ENCODE peak calls at places on chromosome 19, in ten cellular contexts. D is breast epithelium, K is SK-N-SH, Q is heart right ventricle, U is astrocyte, T is coronary artery, X is tibial artery, C is right atrium auricular region, J is A549, B is psoas muscle. L is an unnamed sample.

GRCh38 chr19:532578-533484 is 1.3 kb downstream of the CDC34 start:
- DNase-seq in X (peak), C (peak), D (peak), K (peak), B (peak), J (peak), T (no peak), Q (peak), U (peak), L (no peak)

GRCh38 chr19:30739394-30739793 is 367.2 kb downstream of the ZNF536 start:
- DNase-seq in J (no peak), Q (no peak), B (no peak), T (no peak), K (peak), U (no peak), C (no peak), X (no peak), D (no peak), L (no peak)

GRCh38 chr19:14979498-14980255 is at the start of gene SLC1A6:
- DNase-seq in X (no peak), U (no peak), B (no peak), Q (no peak), T (no peak), K (peak), D (no peak), C (no peak), J (no peak), L (no peak)

GRCh38 chr19:13906525-13906904 is 514 bp downstream of the CC2D1A start:
- DNase-seq in K (peak), B (no peak), U (no peak), T (no peak), D (no peak), Q (no peak), C (no peak), X (no peak), J (no peak), L (no peak)

GRCh38 chr19:7918615-7919421 is 1.3 kb upstream of the SNAPC2 start:
- DNase-seq in C (no peak), T (no peak), D (no peak), U (no peak), J (no peak), Q (no peak), B (no peak), K (no peak), X (no peak), L (no peak)

GRCh38 chr19:23328211-23328610 is 67.1 kb downstream of the ZNF91 start:
- DNase-seq in C (no peak), Q (no peak), U (no peak), J (no peak), T (no peak), K (no peak), X (no peak), D (no peak), B (no peak), L (no peak)

GRCh38 chr19:1250374-1251232 is 2.2 kb downstream of the MIDN start:
- DNase-seq in D (no peak), B (no peak), C (no peak), K (peak), Q (no peak), X (no peak), T (no peak), U (no peak), J (no peak), L (no peak)

GRCh38 chr19:5948697-5949564 is 29.0 kb downstream of the RANBP3 start:
- DNase-seq in Q (no peak), B (no peak), D (no peak), K (no peak), C (no peak), U (no peak), X (no peak), J (no peak), T (no peak), L (no peak)

GRCh38 chr19:18646535-18647370 is 9.9 kb downstream of the KLHL26 start:
- DNase-seq in T (peak), X (peak), U (no peak), B (no peak), Q (no peak), D (no peak), K (no peak), J (no peak), C (no peak), L (no peak)

GRCh38 chr19:46916971-46917370 is 56.2 kb downstream of the ARHGAP35 start:
- DNase-seq in B (no peak), T (no peak), C (no peak), Q (no peak), J (no peak), X (no peak), K (no peak), U (no peak), D (no peak), L (no peak)

GRCh38 chr19:39428309-39429112 is 7.2 kb downstream of the RPS16 start:
- DNase-seq in Q (peak), D (no peak), B (peak), C (no peak), T (peak), U (peak), X (peak), J (peak), K (no peak), L (peak)

GRCh38 chr19:2308114-2308556 is at the start of gene LINGO3:
- DNase-seq in K (peak), B (no peak), T (no peak), J (no peak), U (no peak), X (no peak), D (no peak), Q (no peak), C (no peak), L (no peak)

GRCh38 chr19:46604781-46605355 is 3.7 kb downstream of the CALM3 start:
- DNase-seq in Q (no peak), X (peak), U (no peak), T (peak), J (no peak), C (peak), B (no peak), D (no peak), K (peak), L (no peak)

GRCh38 chr19:24166055-24166454 is 79.1 kb downstream of the ZNF254 start:
- DNase-seq in J (no peak), D (no peak), Q (no peak), B (no peak), T (no peak), C (no peak), U (peak), X (no peak), K (no peak), L (no peak)

GRCh38 chr19:45971260-45971902 is 2.3 kb downstream of the NOVA2 start:
- DNase-seq in J (no peak), C (no peak), D (no peak), U (no peak), X (no peak), T (no peak), K (no peak), B (no peak), Q (peak), L (no peak)

GRCh38 chr19:18470153-18470552 is 32.2 kb upstream of the ISYNA1 start:
- DNase-seq in T (no peak), J (no peak), D (no peak), B (no peak), C (no peak), X (no peak), U (no peak), Q (peak), K (peak), L (no peak)

GRCh38 chr19:5966215-5966614 is 11.7 kb downstream of the RANBP3 start:
- DNase-seq in B (no peak), D (no peak), U (peak), T (no peak), K (no peak), C (no peak), X (no peak), J (no peak), Q (no peak), L (peak)

GRCh38 chr19:31354316-31354715 is 5.1 kb upstream of the TSHZ3 start:
- DNase-seq in B (no peak), C (no peak), U (no peak), T (no peak), D (no peak), K (peak), X (no peak), Q (no peak), J (no peak), L (no peak)

GRCh38 chr19:17806945-17807344 is 12.0 kb downstream of the B3GNT3 start:
- DNase-seq in D (no peak), T (no peak), U (no peak), C (no peak), K (no peak), X (no peak), B (no peak), Q (no peak), J (no peak), L (no peak)

GRCh38 chr19:21498651-21499050 is 6.8 kb upstream of the ZNF429 start:
- DNase-seq in B (no peak), Q (no peak), X (no peak), K (no peak), T (no peak), U (peak), C (no peak), J (no peak), D (no peak), L (no peak)

GRCh38 chr19:23391239-23391638 is 4.0 kb downstream of the ZNF91 start:
- DNase-seq in C (no peak), D (no peak), J (no peak), T (no peak), K (no peak), X (no peak), B (no peak), U (no peak), Q (no peak), L (no peak)

GRCh38 chr19:5369962-5370367 is 29.4 kb upstream of the PTPRS start:
- DNase-seq in B (peak), K (peak), J (peak), X (no peak), T (no peak), U (no peak), Q (peak), D (no peak), C (no peak), L (no peak)

GRCh38 chr19:47047931-47048399 is 459 bp downstream of the TMEM160 start:
- DNase-seq in U (peak), Q (peak), J (peak), K (peak), X (peak), D (peak), B (peak), T (peak), C (peak), L (peak)

GRCh38 chr19:1590641-1591397 is 1.8 kb downstream of the MBD3 start:
- DNase-seq in C (no peak), D (no peak), T (no peak), B (no peak), X (no peak), U (no peak), J (no peak), K (peak), Q (no peak), L (no peak)

GRCh38 chr19:31110331-31110730 is 238.9 kb downstream of the TSHZ3 start:
- DNase-seq in B (no peak), J (no peak), U (peak), C (no peak), X (no peak), T (no peak), D (no peak), K (peak), Q (no peak), L (no peak)

GRCh38 chr19:46955114-46955812 is 64.4 kb upstream of the NPAS1 start:
- DNase-seq in U (peak), J (no peak), Q (no peak), B (no peak), K (no peak), X (no peak), C (no peak), D (no peak), T (no peak), L (no peak)

GRCh38 chr19:41351339-41352245 is 2.1 kb downstream of the TGFB1 start:
- DNase-seq in T (peak), J (peak), D (no peak), Q (peak), U (peak), K (peak), B (peak), C (peak), X (peak), L (no peak)

GRCh38 chr19:50399368-50399745 is 15.2 kb downstream of the POLD1 start:
- DNase-seq in T (no peak), B (no peak), J (no peak), U (no peak), X (no peak), D (no peak), C (no peak), Q (no peak), K (no peak), L (no peak)

GRCh38 chr19:46813570-46814358 is 25.4 kb upstream of the SLC1A5 start:
- DNase-seq in C (peak), D (peak), X (peak), U (peak), K (no peak), J (peak), T (peak), B (peak), Q (peak), L (no peak)

GRCh38 chr19:44757057-44757734 is 8.7 kb downstream of the BCL3 start:
- DNase-seq in D (no peak), J (no peak), T (peak), Q (peak), K (peak), X (peak), C (peak), B (peak), U (peak), L (no peak)

GRCh38 chr19:33193864-33194362 is at the start of gene LRP3:
- DNase-seq in J (no peak), U (no peak), T (no peak), Q (peak), D (no peak), C (no peak), B (peak), K (peak), X (no peak), L (no peak)

GRCh38 chr19:18294467-18294864 is 13.0 kb upstream of the JUND start:
- DNase-seq in X (no peak), C (no peak), K (peak), Q (no peak), B (peak), T (no peak), D (no peak), J (no peak), U (no peak), L (no peak)

DNA sequence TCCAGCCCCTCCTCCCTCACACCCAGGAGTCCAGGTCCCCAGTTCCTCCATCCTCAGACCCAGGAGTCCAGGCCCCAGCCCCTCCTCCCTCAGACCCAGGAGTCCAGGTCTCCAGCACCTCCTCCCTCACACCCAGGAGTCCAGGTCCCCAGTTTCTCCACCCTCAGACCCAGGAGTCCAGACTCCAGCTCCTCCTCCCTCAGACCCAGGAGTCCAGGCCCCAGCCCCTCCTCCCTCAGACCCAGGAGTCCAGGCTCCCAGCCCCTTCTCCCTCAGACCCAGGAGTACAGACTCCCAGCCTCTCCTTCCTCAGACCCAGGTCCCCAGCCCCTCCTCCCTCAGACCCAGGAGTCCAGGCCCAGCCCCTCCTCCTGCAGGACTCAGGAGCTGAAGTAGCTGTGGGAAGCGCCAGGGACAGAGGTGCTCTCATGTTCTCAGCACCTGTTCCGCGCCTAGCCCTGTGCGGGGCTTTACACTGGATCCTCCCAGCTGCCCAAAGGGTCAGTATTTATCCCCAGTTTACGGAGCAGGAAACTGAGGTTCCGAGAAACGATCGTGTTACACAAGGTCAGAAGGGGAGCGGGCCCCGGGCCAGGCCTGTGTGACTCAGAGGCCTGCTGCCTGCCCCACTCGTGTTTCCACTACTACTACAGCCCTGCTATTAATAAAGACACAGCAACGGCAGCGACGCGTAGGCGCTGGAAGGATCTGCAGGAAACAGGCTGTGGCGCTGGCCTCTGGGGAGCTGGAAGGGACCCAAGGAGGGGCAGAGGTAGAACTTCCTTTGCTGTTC is 1.7 kb upstream of the SBK3 start:
- DNase-seq in J (no peak), Q (peak), X (peak), D (peak), T (peak), K (no peak), B (peak), C (peak), U (peak), L (peak)
- H3K4me3 ChIP-seq in J (peak), Q (no peak), X (no peak), D (peak), T (no peak), K (no peak), B (no peak), C (no peak), U (no peak), L (no peak)

DNA sequence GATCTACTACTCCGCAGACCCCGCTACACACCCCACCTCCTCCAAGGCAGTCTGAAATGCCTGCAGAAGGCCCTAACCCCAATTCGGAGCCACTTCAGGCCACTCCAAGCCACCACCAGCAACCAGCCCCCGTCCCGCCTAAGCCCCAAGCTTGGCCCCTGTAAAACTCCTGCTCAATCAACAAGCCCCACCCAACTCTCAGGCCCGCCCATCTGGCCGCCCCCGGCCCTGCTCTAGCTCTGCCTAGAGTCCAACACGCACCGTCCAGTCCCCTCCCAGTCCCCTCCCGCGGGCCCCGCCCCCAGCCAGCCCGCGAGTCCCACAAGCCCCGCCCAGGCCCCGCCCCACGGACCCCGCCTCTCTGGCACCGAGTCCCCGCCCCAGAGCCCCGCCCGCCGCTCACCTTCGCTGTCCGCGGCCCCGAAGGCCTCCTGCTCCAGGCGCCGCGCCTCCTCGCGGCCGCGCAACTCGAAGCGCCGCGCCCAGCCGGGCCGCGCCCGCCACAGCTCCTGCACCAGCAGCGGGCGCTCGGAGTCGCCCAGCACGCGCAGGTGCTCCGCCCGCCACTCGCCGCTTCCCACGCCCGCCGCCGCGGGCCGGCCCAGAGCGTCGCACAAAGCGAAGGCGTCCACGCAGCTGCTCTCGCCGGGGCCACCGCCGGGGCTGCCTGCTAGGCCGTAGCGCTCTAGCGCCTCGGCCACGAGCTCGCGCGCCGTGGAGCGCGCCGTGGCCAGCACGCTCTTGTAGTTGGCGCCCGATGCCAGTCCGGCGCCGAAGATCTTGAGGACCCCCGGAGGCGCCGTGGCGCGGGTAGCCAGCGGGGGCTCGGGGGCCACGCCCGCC is 1.6 kb downstream of the RASIP1 start:
- DNase-seq in U (peak), B (peak), C (peak), T (peak), X (peak), K (peak), J (peak), Q (peak), D (peak), L (no peak)
- TF ChIP-seq CTCF in U (no peak), B (peak), C (peak), T (peak), X (peak), K (no peak), J (peak), Q (no peak), D (no peak), L (no peak)

GRCh38 chr19:4067396-4068057 is 828 bp upstream of the ZBTB7A start:
- DNase-seq in U (no peak), D (no peak), B (peak), Q (peak), X (no peak), T (no peak), J (no peak), C (no peak), K (peak), L (no peak)
- H3K27ac ChIP-seq in U (no peak), D (peak), B (peak), Q (peak), X (peak), T (peak), J (peak), C (peak), K (peak), L (no peak)

DNA sequence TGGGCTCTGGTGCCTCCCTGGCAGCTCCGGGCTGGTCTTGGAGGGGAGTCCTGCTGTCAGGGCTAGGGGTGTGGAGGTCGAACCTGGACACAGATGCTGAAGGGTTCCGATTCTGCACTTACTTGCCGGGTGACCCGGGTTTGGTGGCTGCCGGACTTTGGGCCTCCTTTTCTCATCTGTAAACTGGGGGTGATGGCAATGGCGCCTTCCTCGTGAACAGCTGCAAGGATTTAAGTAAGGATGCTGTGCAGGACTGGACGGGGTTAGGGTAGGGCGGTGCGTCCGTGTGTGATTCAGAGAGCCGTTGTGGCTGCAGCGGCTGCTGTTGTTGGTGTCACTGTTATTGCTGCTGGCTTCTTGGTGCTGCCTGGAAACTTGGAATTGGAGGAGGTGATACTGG is 2.4 kb downstream of the HPN start:
- DNase-seq in Q (no peak), J (no peak), U (no peak), C (no peak), T (no peak), K (no peak), D (no peak), X (no peak), B (no peak), L (no peak)
- H3K4me3 ChIP-seq in Q (no peak), J (no peak), U (no peak), C (no peak), T (no peak), K (no peak), D (no peak), X (no peak), B (no peak), L (no peak)

GRCh38 chr19:16185925-16186234 is 670 bp downstream of the FAM32A start:
- DNase-seq in X (no peak), B (no peak), K (peak), U (no peak), C (no peak), T (no peak), D (no peak), J (no peak), Q (no peak), L (no peak)
- TF ChIP-seq CTCF in X (peak), B (peak), K (peak), U (peak), C (no peak), T (no peak), D (no peak), J (no peak), Q (no peak), L (peak)

GRCh38 chr19:28350037-28350436 is 862.9 kb downstream of the UQCRFS1 start:
- DNase-seq in J (no peak), U (no peak), Q (no peak), K (no peak), D (no peak), B (no peak), T (no peak), C (no peak), X (no peak), L (no peak)

GRCh38 chr19:28345811-28346210 is 867.1 kb downstream of the UQCRFS1 start:
- DNase-seq in U (no peak), J (no peak), Q (no peak), T (no peak), D (no peak), K (no peak), C (no peak), X (no peak), B (no peak), L (no peak)

GRCh38 chr19:28349604-28350003 is 863.3 kb downstream of the UQCRFS1 start:
- DNase-seq in K (no peak), T (no peak), D (no peak), U (no peak), C (no peak), B (no peak), Q (no peak), X (no peak), J (no peak), L (no peak)

GRCh38 chr19:28350673-28351072 is 862.3 kb downstream of the UQCRFS1 start:
- DNase-seq in K (no peak), J (no peak), U (no peak), X (no peak), T (no peak), B (no peak), C (no peak), Q (no peak), D (no peak), L (no peak)

DNA sequence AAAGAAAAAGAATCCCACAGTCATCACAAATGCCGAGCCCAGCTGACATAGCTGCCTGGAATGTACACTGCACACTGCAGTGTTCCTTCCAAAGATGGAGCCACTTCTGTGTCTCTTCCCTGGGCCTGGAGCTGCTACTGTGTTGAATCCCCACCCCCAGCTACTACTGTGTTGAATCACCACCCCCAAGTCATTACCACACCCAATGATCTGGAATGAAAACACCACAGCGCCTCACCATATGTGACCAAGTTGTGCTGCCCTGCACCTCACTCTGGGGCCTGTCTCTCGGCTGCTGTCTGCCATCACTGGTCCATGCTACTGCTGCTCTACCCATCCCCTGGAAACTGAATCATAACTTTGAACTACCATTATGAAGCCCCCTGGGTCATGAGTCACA is 861.2 kb downstream of the UQCRFS1 start:
- DNase-seq in K (no peak), J (no peak), D (no peak), X (no peak), T (no peak), C (no peak), B (no peak), U (peak), Q (no peak), L (no peak)
- H3K27ac ChIP-seq in K (no peak), J (no peak), D (no peak), X (no peak), T (no peak), C (no peak), B (no peak), U (no peak), Q (no peak), L (no peak)

L was measured in AG04450.